ENCODE peak calls at places on chromosomes 3 and 15, in nine cellular contexts. S is bronchial epithelial cell; W is H9; M is HepG2; F is mucosa of descending colon; A is activated CD8-positive, alpha-beta T cell treated with anti-CD3 and anti-CD28 coated beads, Interleukin-2, amount 10 ng/mL, durations not matched to agents 7 days and 5 days; G is iris pigment epithelial cell; K is SW 1271; O is activated T-cell treated with anti-CD3 and anti-CD28 coated beads for 48 hours. Z is an unnamed sample.
A peak's percentile ranks its signal among the peaks of the same experiment; 100 is the strongest.

GRCh38 chr15:70491183-70491621 is 272.2 kb downstream of the UACA start:
- DNase-seq in M (no peak), F (no peak), G (peak; percentile 63), S (no peak), O (no peak), W (no peak), K (no peak), A (peak; percentile 49), Z (no peak)

GRCh38 chr15:92634641-92635272 is 20.8 kb downstream of the FAM174B start:
- DNase-seq in S (no peak), F (no peak), G (no peak), K (no peak), A (no peak), W (no peak), O (no peak), M (no peak), Z (no peak)

GRCh38 chr15:52094811-52095584 is 17.6 kb downstream of the BCL2L10 start:
- DNase-seq in M (no peak), W (no peak), G (no peak), A (no peak), K (no peak), F (no peak), S (no peak), O (no peak), Z (no peak)

GRCh38 chr3:14137445-14137844 is 12.6 kb downstream of the TMEM43 start:
- DNase-seq in O (no peak), W (no peak), G (no peak), M (no peak), F (no peak), A (no peak), S (peak; percentile 65), K (no peak), Z (no peak)

GRCh38 chr15:88204584-88204983 is 52.0 kb downstream of the NTRK3 start:
- DNase-seq in M (no peak), G (no peak), K (no peak), W (no peak), A (no peak), F (no peak), O (no peak), S (peak; percentile 1), Z (no peak)

GRCh38 chr15:98650871-98651481 is 2.6 kb downstream of the IGF1R start:
- DNase-seq in W (no peak), O (no peak), G (peak; percentile 55), F (peak; percentile 43), K (no peak), A (peak; percentile 30), S (no peak), M (no peak), Z (no peak)

GRCh38 chr3:22980346-22980745 is 222.8 kb upstream of the UBE2E2 start:
- DNase-seq in W (no peak), A (no peak), S (peak; percentile 62), G (peak; percentile 78), O (no peak), M (no peak), F (no peak), K (no peak), Z (no peak)

GRCh38 chr3:65713016-65713415 is 325.7 kb downstream of the MAGI1 start:
- DNase-seq in S (no peak), F (no peak), G (peak; percentile 81), M (no peak), W (peak; percentile 56), A (no peak), O (no peak), K (no peak), Z (no peak)

GRCh38 chr3:143535994-143536784 is 312.1 kb downstream of the SLC9A9 start:
- DNase-seq in S (no peak), A (no peak), G (peak; percentile 6), K (no peak), O (no peak), F (no peak), W (no peak), M (no peak), Z (no peak)

GRCh38 chr3:100709840-100710235 is 544 bp downstream of the TFG start:
- DNase-seq in M (no peak), A (peak; percentile 69), F (peak; percentile 63), S (peak; percentile 31), O (peak; percentile 7), G (peak; percentile 34), K (peak; percentile 46), W (peak; percentile 70), Z (peak; percentile 16)

GRCh38 chr15:80798911-80799310 is 19.7 kb downstream of the CEMIP start:
- DNase-seq in G (no peak), A (no peak), K (no peak), S (no peak), O (no peak), M (no peak), F (no peak), W (no peak), Z (no peak)

GRCh38 chr3:48466386-48467109 is 20.0 kb downstream of the ATRIP start:
- DNase-seq in W (peak; percentile 35), F (peak; percentile 64), A (peak; percentile 51), G (no peak), S (no peak), M (no peak), K (peak; percentile 35), O (no peak), Z (no peak)

GRCh38 chr3:156432563-156432962 is 122.4 kb downstream of the SSR3 start:
- DNase-seq in M (no peak), A (no peak), F (no peak), G (no peak), S (no peak), W (no peak), K (no peak), O (no peak), Z (no peak)

GRCh38 chr15:94263341-94264273 is 32.2 kb downstream of the MCTP2 start:
- DNase-seq in K (no peak), A (no peak), G (no peak), F (no peak), S (peak; percentile 78), M (no peak), W (no peak), O (no peak), Z (no peak)

GRCh38 chr3:99875573-99875924 is 57.9 kb downstream of the CMSS1 start:
- DNase-seq in M (peak; percentile 39), A (no peak), O (no peak), G (peak; percentile 73), F (no peak), K (no peak), S (peak; percentile 68), W (no peak), Z (no peak)

GRCh38 chr3:42505849-42506410 is 3.5 kb downstream of the VIPR1 start:
- DNase-seq in S (no peak), K (no peak), A (no peak), M (no peak), G (no peak), O (no peak), F (peak; percentile 35), W (peak; percentile 15), Z (no peak)

GRCh38 chr3:151562901-151563300 is 102.0 kb upstream of the IGSF10 start:
- DNase-seq in F (no peak), S (no peak), A (no peak), K (no peak), W (no peak), G (no peak), M (no peak), O (no peak), Z (no peak)

GRCh38 chr3:50213383-50213782 is 8.3 kb downstream of the SLC38A3 start:
- DNase-seq in O (no peak), M (no peak), S (no peak), K (no peak), A (no peak), W (no peak), F (no peak), G (no peak), Z (no peak)

GRCh38 chr3:11476814-11477213 is 166.9 kb downstream of the VGLL4 start:
- DNase-seq in K (no peak), W (no peak), O (no peak), F (no peak), M (no peak), A (no peak), G (no peak), S (peak; percentile 30), Z (no peak)

GRCh38 chr3:22117751-22118346 is 366.8 kb upstream of the ZNF385D start:
- DNase-seq in F (no peak), G (peak; percentile 61), M (peak; percentile 34), W (no peak), A (no peak), K (peak; percentile 65), O (no peak), S (peak; percentile 53), Z (no peak)

GRCh38 chr15:98322551-98322950 is 325.8 kb upstream of the IGF1R start:
- DNase-seq in S (peak; percentile 45), G (no peak), M (no peak), K (no peak), A (no peak), W (no peak), F (no peak), O (no peak), Z (no peak)

GRCh38 chr3:174821477-174821876 is 37.7 kb upstream of the NAALADL2 start:
- DNase-seq in F (no peak), W (no peak), K (no peak), M (no peak), O (no peak), G (peak; percentile 53), S (no peak), A (no peak), Z (no peak)

GRCh38 chr3:195558602-195559001 is 15.5 kb upstream of the PPP1R2 start:
- DNase-seq in O (no peak), K (peak; percentile 38), A (peak; percentile 67), W (no peak), S (peak; percentile 72), G (peak; percentile 67), M (peak; percentile 49), F (peak; percentile 37), Z (no peak)

Z was measured in activated CD4-positive, CD25-positive, alpha-beta regulatory T cell.